ENCODE peak calls at places on chromosome 16, in seven cellular contexts. I is uterus; K is fibroblast of lung; H is Peyer's patch; U is ovary; M is CD8-positive, alpha-beta T cell; O is AG09309. V is an unnamed sample.

GRCh38 chr16:64012166-64012565 is 1109.7 kb downstream of the CDH11 start:
- DNase-seq in K (peak; percentile 56), U (no peak), O (peak; percentile 8), M (no peak), I (no peak), H (no peak), V (no peak)

GRCh38 chr16:21608647-21609328 is 9.4 kb downstream of the METTL9 start:
- DNase-seq in U (no peak), O (no peak), I (no peak), K (no peak), H (no peak), M (no peak), V (peak; percentile 27)

GRCh38 chr16:50603206-50604064 is 55.2 kb downstream of the NKD1 start:
- DNase-seq in I (peak; percentile 72), M (no peak), O (no peak), K (peak; percentile 69), U (peak; percentile 56), H (no peak), V (no peak)

GRCh38 chr16:50396770-50397525 is 28.2 kb upstream of the BRD7 start:
- DNase-seq in U (no peak), I (no peak), K (peak; percentile 76), H (no peak), O (no peak), M (no peak), V (no peak)

GRCh38 chr16:66900721-66901441 is 17.8 kb downstream of the CDH16 start:
- DNase-seq in U (peak; percentile 65), I (peak; percentile 55), H (no peak), O (no peak), M (no peak), K (no peak), V (no peak)

GRCh38 chr16:24516900-24517669 is 22.3 kb upstream of the RBBP6 start:
- DNase-seq in U (peak; percentile 82), K (peak; percentile 69), H (peak; percentile 93), M (peak; percentile 42), O (peak; percentile 76), I (peak; percentile 84), V (peak; percentile 81)

GRCh38 chr16:2919511-2920255 is 8.0 kb downstream of the FLYWCH1 start:
- DNase-seq in O (peak; percentile 34), K (peak; percentile 54), U (peak; percentile 73), I (peak; percentile 60), H (peak; percentile 81), M (peak; percentile 40), V (peak; percentile 74)

GRCh38 chr16:58501242-58502131 is 1.5 kb downstream of the NDRG4 start:
- DNase-seq in M (no peak), K (peak; percentile 16), H (peak; percentile 61), U (no peak), O (no peak), I (no peak), V (peak; percentile 40)

DNA sequence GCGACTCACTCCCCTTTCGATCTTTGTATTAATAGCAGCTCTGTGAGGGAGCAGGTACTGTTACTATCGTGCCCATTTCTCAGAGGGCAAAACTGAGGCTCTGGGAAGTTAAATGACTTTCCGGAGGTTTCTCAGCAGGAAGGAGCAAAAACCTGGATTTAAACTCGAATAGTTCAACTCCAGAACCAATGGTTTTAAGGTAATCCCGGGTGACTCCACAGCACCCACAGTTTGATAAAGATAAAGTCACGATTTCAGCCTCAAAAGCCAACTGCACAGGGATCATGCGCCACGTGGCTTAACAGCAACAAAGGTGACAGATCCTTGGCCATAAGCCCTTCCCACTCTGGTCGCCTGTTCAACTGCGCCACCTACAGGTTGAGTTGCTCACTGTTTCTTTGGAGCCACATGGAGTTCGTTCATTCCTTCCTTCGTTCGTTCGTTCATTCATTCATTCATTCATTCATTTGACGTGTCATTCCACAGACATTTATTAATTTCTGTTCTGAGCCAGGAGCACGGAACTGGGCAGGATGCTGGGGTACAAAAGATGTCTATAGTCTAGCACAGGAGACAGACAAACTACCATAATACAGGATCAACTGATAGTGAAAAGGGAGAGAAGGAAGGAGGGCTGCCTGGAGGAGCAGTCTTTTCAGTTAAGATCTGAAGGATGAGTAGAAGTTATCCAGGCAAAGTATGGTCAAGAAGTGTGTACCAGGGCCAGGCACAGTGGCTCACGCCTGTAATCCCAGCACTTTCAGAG is 134.8 kb downstream of the HS3ST2 start:
- DNase-seq in U (peak; percentile 24), I (peak; percentile 59), K (peak; percentile 23), O (no peak), H (peak; percentile 81), M (no peak), V (peak; percentile 62)
- H3K4me3 ChIP-seq in U (no peak overlapping the region), I (no peak overlapping the region), K (no peak overlapping the region), O (no peak overlapping the region), H (no peak overlapping the region), M (no peak overlapping the region), V (no peak overlapping the region)

DNA sequence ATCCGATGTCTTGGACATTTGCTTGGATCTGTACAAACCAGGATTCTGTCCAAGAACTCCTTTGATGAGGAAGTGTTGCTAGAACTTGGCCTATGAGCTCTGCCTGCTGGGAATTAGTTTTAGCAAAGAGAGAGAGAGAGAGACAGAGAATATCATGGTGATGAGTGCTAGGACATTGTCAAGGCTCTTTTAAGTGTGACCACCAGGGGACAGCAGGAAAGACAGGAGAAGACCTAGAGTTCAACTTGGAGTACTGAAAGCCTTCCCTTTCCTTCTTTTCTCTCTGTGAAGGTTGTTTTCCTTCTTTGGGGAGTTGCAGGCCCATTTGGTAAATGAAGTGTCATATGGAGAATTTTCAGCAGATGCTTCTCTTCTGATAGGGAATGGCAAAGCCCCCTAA is 389.2 kb upstream of the HSBP1 start:
- DNase-seq in M (no peak), H (no peak), O (no peak), U (no peak), K (no peak), I (no peak), V (no peak)
- TF ChIP-seq CTCF in M (no peak), H (no peak), O (no peak), U (no peak), K (no peak), I (no peak), V (peak; percentile 8)

GRCh38 chr16:73037331-73037745 is 10.6 kb downstream of the ZFHX3 start:
- DNase-seq in M (no peak), I (no peak), K (no peak), O (no peak), H (no peak), U (no peak), V (peak; percentile 83)
- H3K4me3 ChIP-seq in M (no peak overlapping the region), I (no peak overlapping the region), K (no peak overlapping the region), O (no peak overlapping the region), H (no peak overlapping the region), U (no peak overlapping the region), V (peak overlapping the region; percentile 63)

GRCh38 chr16:81315271-81316175 is 761 bp downstream of the GAN start:
- DNase-seq in K (peak; percentile 61), H (peak; percentile 75), U (peak; percentile 54), M (no peak), O (no peak), I (peak; percentile 54), V (peak; percentile 53)
- TF ChIP-seq CTCF in K (peak; percentile 3), H (no peak), U (no peak), M (no peak), O (no peak), I (no peak), V (no peak)

GRCh38 chr16:30418350-30419181 is 11.2 kb downstream of the ZNF771 start:
- DNase-seq in U (no peak), H (no peak), I (no peak), O (no peak), K (no peak), M (no peak), V (no peak)

GRCh38 chr16:30417447-30418349 is 10.3 kb downstream of the ZNF771 start:
- DNase-seq in K (peak; percentile 93), U (peak; percentile 84), I (peak; percentile 76), M (peak; percentile 78), H (peak; percentile 94), O (no peak), V (peak; percentile 98)

GRCh38 chr16:30416047-30416603 is 8.7 kb downstream of the ZNF771 start:
- DNase-seq in K (no peak), O (no peak), U (no peak), H (no peak), I (no peak), M (no peak), V (no peak)

GRCh38 chr16:30414159-30414558 is 6.8 kb downstream of the ZNF771 start:
- DNase-seq in O (no peak), M (no peak), K (no peak), U (no peak), H (no peak), I (no peak), V (no peak)

GRCh38 chr16:30416624-30417298 is 9.4 kb downstream of the ZNF771 start:
- DNase-seq in M (no peak), U (no peak), I (no peak), O (no peak), K (no peak), H (no peak), V (no peak)
- H3K4me3 ChIP-seq in M (peak overlapping the region; percentile 72), U (no peak overlapping the region), I (peak overlapping the region; percentile 50), O (peak overlapping the region; percentile 44), K (peak overlapping the region; percentile 49), H (peak overlapping the region; percentile 70), V (peak overlapping the region; percentile 57)

GRCh38 chr16:88308441-88309173 is 74.2 kb upstream of the ZNF469 start:
- DNase-seq in M (no peak), O (no peak), H (no peak), K (no peak), U (peak; percentile 10), I (no peak), V (no peak)
- TF ChIP-seq CTCF in M (no peak), O (no peak), H (no peak), K (no peak), U (no peak), I (no peak), V (no peak)

GRCh38 chr16:81401035-81401950 is 43.3 kb upstream of the CMIP start:
- DNase-seq in O (peak; percentile 34), I (no peak), K (peak; percentile 73), H (peak; percentile 49), M (no peak), U (peak; percentile 34), V (no peak)
- H3K4me3 ChIP-seq in O (peak overlapping the region; percentile 9), I (no peak overlapping the region), K (no peak overlapping the region), H (no peak overlapping the region), M (no peak overlapping the region), U (no peak overlapping the region), V (no peak overlapping the region)

GRCh38 chr16:86854895-86855294 is 276.5 kb downstream of the FOXL1 start:
- DNase-seq in I (no peak), U (no peak), O (peak; percentile 38), K (peak; percentile 44), M (no peak), H (no peak), V (no peak)

GRCh38 chr16:86848821-86849220 is 270.5 kb downstream of the FOXL1 start:
- DNase-seq in M (no peak), H (no peak), U (no peak), O (no peak), K (no peak), I (no peak), V (no peak)

GRCh38 chr16:86854058-86854621 is 275.8 kb downstream of the FOXL1 start:
- DNase-seq in K (peak; percentile 56), I (no peak), O (peak; percentile 99), U (no peak), M (no peak), H (no peak), V (no peak)

GRCh38 chr16:86850675-86851074 is 272.3 kb downstream of the FOXL1 start:
- DNase-seq in K (no peak), I (no peak), H (no peak), U (no peak), M (no peak), O (no peak), V (no peak)

GRCh38 chr16:86852135-86852534 is 273.8 kb downstream of the FOXL1 start:
- DNase-seq in H (no peak), I (no peak), M (no peak), U (no peak), K (no peak), O (no peak), V (no peak)
- TF ChIP-seq CTCF in H (no peak), I (no peak), M (no peak), U (no peak), K (no peak), O (no peak), V (no peak)